ENCODE peak calls at places on chromosomes 6 and 20, in ten cellular contexts. B is endodermal cell; K is mucosa of descending colon; O is CD4-positive, CD25-positive, alpha-beta regulatory T cell; H is tibial artery; R is stomach; Y is fibroblast of lung; T is upper lobe of right lung; F is cardiac muscle cell; S is MM.1S. U is an unnamed sample. For H3K36me3, the result is how much of the 10 kb centered on the place peaks cover.

GRCh38 chr6:56860466-56860865 is 94.4 kb upstream of the BEND6 start:
- DNase-seq in T (no peak), B (no peak), K (no peak), R (no peak), Y (peak), H (no peak), F (no peak), O (no peak), S (no peak), U (no peak)

GRCh38 chr6:31402324-31403282 is 792 bp upstream of the MICA start:
- DNase-seq in H (no peak), R (peak), S (peak), T (peak), Y (peak), B (no peak), O (peak), F (no peak), K (peak), U (no peak)

GRCh38 chr6:108868551-108869145 is 20.4 kb downstream of the ARMC2 start:
- DNase-seq in F (no peak), B (no peak), R (no peak), S (no peak), T (no peak), K (no peak), Y (no peak), O (no peak), H (no peak), U (no peak)

GRCh38 chr20:12886618-12887363 is 122.0 kb upstream of the SPTLC3 start:
- DNase-seq in B (no peak), K (no peak), T (no peak), H (no peak), Y (no peak), O (no peak), R (no peak), F (no peak), S (no peak), U (no peak)

GRCh38 chr6:14283600-14284235 is 166.1 kb downstream of the CD83 start:
- DNase-seq in R (no peak), O (no peak), H (no peak), Y (peak), K (no peak), F (peak), S (no peak), T (no peak), B (peak), U (peak)

GRCh38 chr6:150143521-150144293 is 863 bp downstream of the PPP1R14C start:
- DNase-seq in Y (no peak), O (no peak), S (no peak), R (no peak), H (no peak), F (peak), K (peak), T (peak), B (peak), U (peak)

GRCh38 chr20:22586645-22587310 is 2.4 kb upstream of the FOXA2 start:
- DNase-seq in T (peak), O (no peak), R (peak), F (peak), H (no peak), B (peak), S (no peak), K (peak), Y (no peak), U (peak)

GRCh38 chr20:57040924-57041323 is 225.5 kb downstream of the BMP7 start:
- DNase-seq in B (no peak), F (no peak), K (no peak), R (no peak), H (no peak), Y (peak), S (no peak), O (no peak), T (no peak), U (no peak)

GRCh38 chr6:40722553-40723258 is 135.5 kb upstream of the LRFN2 start:
- DNase-seq in R (no peak), S (no peak), K (no peak), O (no peak), T (no peak), B (no peak), H (no peak), Y (no peak), F (no peak), U (no peak)

GRCh38 chr6:36367743-36368142 is 19.7 kb downstream of the ETV7 start:
- DNase-seq in B (no peak), H (no peak), F (no peak), R (no peak), T (no peak), O (no peak), S (no peak), K (no peak), Y (no peak), U (no peak)

GRCh38 chr20:3414122-3414521 is 6.7 kb upstream of the DNAAF9 start:
- DNase-seq in R (no peak), S (no peak), H (no peak), B (no peak), T (no peak), O (no peak), F (no peak), K (no peak), Y (no peak), U (no peak)

GRCh38 chr6:45872827-45873226 is 142.8 kb downstream of the CLIC5 start:
- DNase-seq in K (no peak), R (no peak), Y (no peak), B (no peak), T (no peak), S (no peak), O (no peak), H (no peak), F (no peak), U (no peak)

GRCh38 chr6:166483026-166483425 is 100.3 kb upstream of the MPC1 start:
- DNase-seq in Y (no peak), K (peak), H (no peak), T (no peak), R (no peak), S (no peak), B (no peak), F (no peak), O (no peak), U (no peak)

GRCh38 chr6:46490425-46491200 is 636 bp downstream of the RCAN2 start:
- DNase-seq in O (no peak), H (peak), S (no peak), Y (no peak), K (peak), F (peak), T (peak), R (peak), B (peak), U (peak)

GRCh38 chr6:13267142-13267621 is 61.2 kb downstream of the TBC1D7 start:
- DNase-seq in S (no peak), Y (no peak), O (no peak), F (no peak), K (no peak), T (no peak), H (no peak), B (no peak), R (no peak), U (no peak)

GRCh38 chr20:2451939-2452732 is 18.5 kb downstream of the SNRPB start:
- DNase-seq in R (peak), S (peak), O (peak), K (peak), Y (peak), T (no peak), B (peak), F (peak), H (no peak), U (peak)

GRCh38 chr6:70668499-70668812 is 773 bp downstream of the SMAP1 start:
- DNase-seq in O (peak), T (no peak), R (no peak), F (peak), K (no peak), S (no peak), H (no peak), B (no peak), Y (no peak), U (no peak)

GRCh38 chr6:112802154-112802553 is 455.0 kb downstream of the RFPL4B start:
- DNase-seq in R (no peak), O (no peak), T (no peak), S (no peak), F (no peak), K (no peak), B (no peak), Y (peak), H (no peak), U (no peak)

GRCh38 chr20:11331096-11331495 is 586.6 kb upstream of the BTBD3 start:
- DNase-seq in S (no peak), Y (no peak), T (no peak), R (no peak), H (no peak), O (no peak), F (no peak), B (no peak), K (no peak), U (no peak)

GRCh38 chr20:23541330-23541729 is 27.0 kb downstream of the CST9L start:
- DNase-seq in Y (no peak), S (no peak), F (no peak), K (no peak), O (no peak), H (no peak), B (peak), R (no peak), T (no peak), U (peak)

GRCh38 chr20:17536944-17537444 is 5.8 kb upstream of the BFSP1 start:
- DNase-seq in B (peak), F (peak), R (peak), Y (peak), H (peak), S (peak), K (peak), T (peak), O (peak), U (peak)

GRCh38 chr20:31721408-31722332 is 998 bp downstream of the BCL2L1 start:
- DNase-seq in T (peak), K (peak), Y (no peak), H (peak), R (peak), B (peak), O (peak), F (no peak), S (no peak), U (no peak)

GRCh38 chr6:64383277-64383676 is 747.7 kb downstream of the PHF3 start:
- DNase-seq in F (no peak), H (no peak), T (no peak), S (no peak), B (no peak), K (no peak), O (no peak), R (no peak), Y (no peak), U (no peak)

GRCh38 chr6:120378582-120379220 is 955.6 kb downstream of the TBC1D32 start:
- DNase-seq in B (no peak), O (peak), Y (peak), T (no peak), K (no peak), R (no peak), H (no peak), S (peak), F (peak), U (peak)

GRCh38 chr6:8383584-8383983 is 51.8 kb downstream of the SLC35B3 start:
- DNase-seq in H (no peak), Y (no peak), R (no peak), F (no peak), O (no peak), S (no peak), B (peak), K (no peak), T (no peak), U (peak)

GRCh38 chr6:38352636-38353035 is 287.1 kb downstream of the BTBD9 start:
- DNase-seq in O (no peak), T (no peak), K (no peak), S (no peak), F (no peak), H (no peak), Y (no peak), R (no peak), B (no peak), U (no peak)

GRCh38 chr6:101803146-101803545 is 409.6 kb downstream of the GRIK2 start:
- DNase-seq in K (no peak), S (no peak), H (no peak), B (no peak), O (no peak), R (no peak), F (no peak), T (no peak), Y (no peak), U (no peak)

DNA sequence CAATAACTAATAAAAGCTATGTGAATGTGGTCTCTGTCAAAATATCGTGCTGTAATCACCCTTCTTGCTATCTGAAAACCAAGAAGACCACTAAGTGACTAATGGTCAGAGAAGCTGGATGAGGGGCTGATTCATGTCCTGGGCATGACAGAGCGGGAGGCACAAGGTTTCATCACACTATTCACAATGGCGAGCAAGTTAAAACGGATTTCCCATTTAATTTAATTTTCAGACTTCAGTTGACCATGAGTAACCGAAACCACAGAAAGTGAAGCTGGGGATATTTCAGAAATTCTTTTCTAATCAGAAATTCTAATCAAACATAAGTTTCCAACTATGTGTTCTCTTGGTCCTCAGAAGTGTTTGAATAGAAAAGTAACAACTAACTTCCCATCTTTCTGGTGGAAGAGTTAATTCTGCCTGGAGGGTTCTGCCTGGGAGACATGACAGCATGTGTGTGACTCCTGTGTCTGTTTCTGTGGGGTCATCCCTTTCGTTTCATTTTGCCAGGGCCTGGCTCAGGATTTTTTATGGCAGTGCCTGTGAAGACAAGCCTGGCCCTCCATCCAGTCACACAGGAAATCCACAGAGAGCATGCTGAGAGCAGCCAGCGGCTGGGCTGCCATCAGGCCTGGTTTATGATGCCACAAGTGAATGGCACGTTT is 98.9 kb downstream of the FAM120B start:
- DNase-seq in K (no peak), B (no peak), R (no peak), S (no peak), T (no peak), F (no peak), Y (peak), O (no peak), H (no peak), U (no peak)
- H3K36me3 ChIP-seq in K (under half), B (under half), R (under half), S (under half), T (half or more), F (under half), Y (under half), O (half or more), H (half or more), U (under half)

GRCh38 chr20:25292176-25292891 is 44.4 kb downstream of the PYGB start:
- DNase-seq in O (no peak), H (no peak), S (no peak), T (no peak), Y (no peak), K (no peak), F (no peak), R (no peak), B (no peak), U (no peak)

GRCh38 chr20:25293507-25293906 is 45.6 kb downstream of the PYGB start:
- DNase-seq in R (no peak), S (no peak), Y (no peak), F (no peak), H (no peak), B (no peak), O (no peak), T (no peak), K (no peak), U (no peak)

GRCh38 chr20:25290646-25291431 is 43.0 kb downstream of the PYGB start:
- DNase-seq in H (no peak), Y (no peak), T (no peak), F (no peak), B (no peak), R (no peak), S (no peak), O (no peak), K (peak), U (no peak)

GRCh38 chr20:25289886-25290597 is 42.2 kb downstream of the PYGB start:
- DNase-seq in T (no peak), B (no peak), K (peak), H (no peak), F (no peak), O (no peak), Y (no peak), S (no peak), R (no peak), U (no peak)

GRCh38 chr20:25291432-25292133 is 43.7 kb downstream of the PYGB start:
- DNase-seq in O (no peak), Y (no peak), K (no peak), B (no peak), S (no peak), T (no peak), F (no peak), R (no peak), H (no peak), U (no peak)
- H3K36me3 ChIP-seq in O (under half), Y (under half), K (under half), B (under half), S (under half), T (half or more), F (half or more), R (under half), H (half or more), U (under half)

DNA sequence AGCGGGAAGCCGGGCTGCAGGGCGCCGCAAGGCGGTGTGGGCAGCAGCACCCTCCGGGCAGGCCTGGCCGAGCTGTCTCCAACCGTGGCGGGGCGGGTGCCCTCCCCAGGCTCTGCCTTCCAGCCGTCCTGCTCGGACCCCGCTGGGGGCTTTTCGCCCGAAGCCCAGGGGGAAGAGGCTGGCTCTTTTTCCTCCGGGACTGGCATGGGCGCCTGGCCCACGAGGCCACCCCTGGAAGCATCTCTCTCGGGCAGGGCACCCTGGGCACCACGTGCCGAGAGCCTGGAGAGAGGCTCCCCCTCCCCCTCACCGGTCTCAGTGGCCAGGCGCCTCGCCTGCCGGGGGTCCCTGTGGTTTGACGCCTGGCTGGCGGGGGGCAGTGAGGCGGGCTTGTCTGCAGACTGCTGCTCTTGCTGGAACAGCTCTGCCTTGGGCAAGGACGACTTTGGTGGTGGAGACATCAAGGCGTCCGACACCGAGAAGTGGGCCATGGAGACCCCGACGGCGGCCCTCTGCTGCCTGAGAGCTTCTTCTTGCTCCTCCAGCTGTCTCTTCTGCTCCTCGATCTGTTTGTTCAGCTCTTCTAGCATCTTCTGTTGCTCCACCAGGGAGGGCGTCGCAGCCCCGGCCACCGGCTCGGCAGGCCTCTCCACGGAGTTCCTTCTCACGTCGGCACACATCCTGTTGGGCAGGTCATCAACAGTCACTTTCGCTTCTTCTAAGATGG is 19.5 kb upstream of the TCFL5 start:
- DNase-seq in S (no peak), F (no peak), Y (no peak), B (no peak), O (no peak), H (no peak), K (no peak), T (no peak), R (no peak), U (no peak)
- H3K36me3 ChIP-seq in S (under half), F (under half), Y (under half), B (under half), O (under half), H (under half), K (under half), T (under half), R (under half), U (under half)

GRCh38 chr20:50587291-50587961 is 77.2 kb downstream of the PTPN1 start:
- DNase-seq in H (no peak), B (no peak), K (peak), O (no peak), F (no peak), R (no peak), S (no peak), T (peak), Y (no peak), U (no peak)
- H3K36me3 ChIP-seq in H (under half), B (under half), K (under half), O (under half), F (under half), R (under half), S (under half), T (half or more), Y (under half), U (under half)

GRCh38 chr6:19753822-19754221 is 83.3 kb upstream of the ID4 start:
- DNase-seq in S (no peak), H (no peak), Y (no peak), F (no peak), B (no peak), O (no peak), R (no peak), K (no peak), T (no peak), U (no peak)

GRCh38 chr6:19754686-19755085 is 82.5 kb upstream of the ID4 start:
- DNase-seq in T (no peak), H (no peak), S (no peak), O (no peak), F (no peak), Y (no peak), B (no peak), R (no peak), K (no peak), U (no peak)

GRCh38 chr6:19749722-19750121 is 87.4 kb upstream of the ID4 start:
- DNase-seq in O (no peak), R (no peak), F (no peak), K (no peak), B (no peak), S (no peak), T (no peak), H (no peak), Y (no peak), U (no peak)
- H3K36me3 ChIP-seq in O (under half), R (under half), F (under half), K (under half), B (under half), S (under half), T (under half), H (under half), Y (under half), U (under half)

DNA sequence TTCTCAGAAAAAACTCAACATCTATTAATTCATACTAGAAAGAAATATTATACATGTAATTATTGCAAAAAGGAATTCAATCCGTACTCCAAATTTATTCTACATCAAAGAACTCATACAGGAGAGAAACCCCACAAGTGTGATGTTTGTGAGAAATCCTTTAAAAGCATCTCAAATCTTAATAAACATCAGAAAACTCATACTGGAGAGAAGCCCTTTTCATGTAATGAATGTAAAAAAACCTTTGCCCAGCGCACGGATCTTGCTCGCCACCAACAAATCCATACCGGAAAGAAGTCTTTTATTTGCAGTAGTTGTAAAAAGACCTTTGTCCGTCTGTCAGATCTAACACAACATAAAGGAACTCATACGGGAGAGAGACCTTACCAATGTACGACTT is 22.0 kb downstream of the ZNF334 start:
- DNase-seq in T (no peak), O (no peak), H (no peak), R (no peak), B (no peak), K (no peak), Y (no peak), F (no peak), S (no peak), U (no peak)
- H3K36me3 ChIP-seq in T (under half), O (under half), H (under half), R (under half), B (under half), K (under half), Y (under half), F (under half), S (under half), U (under half)

GRCh38 chr6:30116724-30117123 is 3.8 kb upstream of the TRIM31 start:
- DNase-seq in S (no peak), F (no peak), T (no peak), H (no peak), Y (no peak), K (no peak), O (no peak), B (no peak), R (no peak), U (no peak)
- H3K36me3 ChIP-seq in S (under half), F (under half), T (under half), H (under half), Y (under half), K (under half), O (under half), B (under half), R (under half), U (under half)

U was measured in neural progenitor cell.